ENCODE peak calls at places on chromosomes 1 and 21, in nine cellular contexts. One of them, this sample, is unnamed.

GRCh38 chr1:157110003-157110402 is 10.4 kb upstream of the ETV3L start:
- DNase-seq in amniotic epithelial cell: no peak
- DNase-seq in body of pancreas: no peak
- DNase-seq in activated naive CD8-positive, alpha-beta T cell treated with anti-CD3 and anti-CD28 coated beads for 36 hours: no peak
- DNase-seq in activated T-cell treated with anti-CD3 and anti-CD28 coated beads, Interleukin-2, amount 50 U/mL, for 4 hours: no peak
- DNase-seq in PC-9: no peak
- DNase-seq in fibroblast of lung: no peak
- DNase-seq in DMS153: no peak
- DNase-seq in dorsolateral prefrontal cortex: peak
- DNase-seq in this sample: no peak

GRCh38 chr1:11691302-11691914 is at the start of gene DRAXIN:
- DNase-seq in activated naive CD8-positive, alpha-beta T cell treated with anti-CD3 and anti-CD28 coated beads for 36 hours: peak
- DNase-seq in dorsolateral prefrontal cortex: no peak
- DNase-seq in body of pancreas: no peak
- DNase-seq in fibroblast of lung: peak
- DNase-seq in amniotic epithelial cell: no peak
- DNase-seq in DMS153: no peak
- DNase-seq in activated T-cell treated with anti-CD3 and anti-CD28 coated beads, Interleukin-2, amount 50 U/mL, for 4 hours: no peak
- DNase-seq in PC-9: no peak
- DNase-seq in this sample: no peak

GRCh38 chr1:109617291-109617801 is 2.1 kb downstream of the GNAT2 start:
- DNase-seq in PC-9: peak
- DNase-seq in fibroblast of lung: peak
- DNase-seq in dorsolateral prefrontal cortex: no peak
- DNase-seq in activated naive CD8-positive, alpha-beta T cell treated with anti-CD3 and anti-CD28 coated beads for 36 hours: no peak
- DNase-seq in activated T-cell treated with anti-CD3 and anti-CD28 coated beads, Interleukin-2, amount 50 U/mL, for 4 hours: no peak
- DNase-seq in amniotic epithelial cell: peak
- DNase-seq in body of pancreas: no peak
- DNase-seq in DMS153: no peak
- DNase-seq in this sample: no peak

GRCh38 chr1:47507140-47507539 is 69.3 kb downstream of the FOXD2 start:
- DNase-seq in fibroblast of lung: no peak
- DNase-seq in PC-9: no peak
- DNase-seq in DMS153: no peak
- DNase-seq in activated naive CD8-positive, alpha-beta T cell treated with anti-CD3 and anti-CD28 coated beads for 36 hours: no peak
- DNase-seq in dorsolateral prefrontal cortex: no peak
- DNase-seq in amniotic epithelial cell: no peak
- DNase-seq in activated T-cell treated with anti-CD3 and anti-CD28 coated beads, Interleukin-2, amount 50 U/mL, for 4 hours: no peak
- DNase-seq in body of pancreas: no peak
- DNase-seq in this sample: no peak

GRCh38 chr1:33390550-33390949 is 40.3 kb downstream of the PHC2 start:
- DNase-seq in fibroblast of lung: peak
- DNase-seq in PC-9: no peak
- DNase-seq in activated naive CD8-positive, alpha-beta T cell treated with anti-CD3 and anti-CD28 coated beads for 36 hours: no peak
- DNase-seq in DMS153: no peak
- DNase-seq in dorsolateral prefrontal cortex: no peak
- DNase-seq in activated T-cell treated with anti-CD3 and anti-CD28 coated beads, Interleukin-2, amount 50 U/mL, for 4 hours: no peak
- DNase-seq in amniotic epithelial cell: peak
- DNase-seq in body of pancreas: no peak
- DNase-seq in this sample: no peak

GRCh38 chr1:156226116-156226538 is 13.3 kb downstream of the PMF1 start:
- DNase-seq in body of pancreas: no peak
- DNase-seq in amniotic epithelial cell: no peak
- DNase-seq in fibroblast of lung: no peak
- DNase-seq in activated T-cell treated with anti-CD3 and anti-CD28 coated beads, Interleukin-2, amount 50 U/mL, for 4 hours: no peak
- DNase-seq in DMS153: no peak
- DNase-seq in activated naive CD8-positive, alpha-beta T cell treated with anti-CD3 and anti-CD28 coated beads for 36 hours: peak
- DNase-seq in dorsolateral prefrontal cortex: no peak
- DNase-seq in PC-9: no peak
- DNase-seq in this sample: no peak

GRCh38 chr1:244212792-244213475 is 161.9 kb downstream of the ZBTB18 start:
- DNase-seq in PC-9: no peak
- DNase-seq in activated T-cell treated with anti-CD3 and anti-CD28 coated beads, Interleukin-2, amount 50 U/mL, for 4 hours: no peak
- DNase-seq in body of pancreas: no peak
- DNase-seq in activated naive CD8-positive, alpha-beta T cell treated with anti-CD3 and anti-CD28 coated beads for 36 hours: no peak
- DNase-seq in DMS153: no peak
- DNase-seq in fibroblast of lung: no peak
- DNase-seq in amniotic epithelial cell: no peak
- DNase-seq in dorsolateral prefrontal cortex: no peak
- DNase-seq in this sample: no peak

GRCh38 chr1:40592107-40592773 is 60.8 kb downstream of the ZNF684 start:
- DNase-seq in fibroblast of lung: peak
- DNase-seq in DMS153: peak
- DNase-seq in activated naive CD8-positive, alpha-beta T cell treated with anti-CD3 and anti-CD28 coated beads for 36 hours: no peak
- DNase-seq in activated T-cell treated with anti-CD3 and anti-CD28 coated beads, Interleukin-2, amount 50 U/mL, for 4 hours: no peak
- DNase-seq in amniotic epithelial cell: peak
- DNase-seq in PC-9: peak
- DNase-seq in body of pancreas: no peak
- DNase-seq in dorsolateral prefrontal cortex: no peak
- DNase-seq in this sample: no peak

GRCh38 chr1:171204311-171204710 is 19.2 kb downstream of the FMO2 start:
- DNase-seq in dorsolateral prefrontal cortex: no peak
- DNase-seq in DMS153: no peak
- DNase-seq in body of pancreas: no peak
- DNase-seq in fibroblast of lung: no peak
- DNase-seq in activated T-cell treated with anti-CD3 and anti-CD28 coated beads, Interleukin-2, amount 50 U/mL, for 4 hours: no peak
- DNase-seq in PC-9: no peak
- DNase-seq in amniotic epithelial cell: no peak
- DNase-seq in activated naive CD8-positive, alpha-beta T cell treated with anti-CD3 and anti-CD28 coated beads for 36 hours: no peak
- DNase-seq in this sample: no peak

GRCh38 chr1:182833271-182833670 is 5.9 kb upstream of the DHX9 start:
- DNase-seq in DMS153: no peak
- DNase-seq in fibroblast of lung: peak
- DNase-seq in activated naive CD8-positive, alpha-beta T cell treated with anti-CD3 and anti-CD28 coated beads for 36 hours: no peak
- DNase-seq in body of pancreas: no peak
- DNase-seq in amniotic epithelial cell: peak
- DNase-seq in dorsolateral prefrontal cortex: no peak
- DNase-seq in activated T-cell treated with anti-CD3 and anti-CD28 coated beads, Interleukin-2, amount 50 U/mL, for 4 hours: no peak
- DNase-seq in PC-9: no peak
- DNase-seq in this sample: no peak

GRCh38 chr1:39898648-39899603 is 2.8 kb downstream of the MYCL start:
- DNase-seq in activated naive CD8-positive, alpha-beta T cell treated with anti-CD3 and anti-CD28 coated beads for 36 hours: no peak
- DNase-seq in dorsolateral prefrontal cortex: peak
- DNase-seq in DMS153: peak
- DNase-seq in amniotic epithelial cell: peak
- DNase-seq in body of pancreas: peak
- DNase-seq in fibroblast of lung: peak
- DNase-seq in PC-9: peak
- DNase-seq in activated T-cell treated with anti-CD3 and anti-CD28 coated beads, Interleukin-2, amount 50 U/mL, for 4 hours: no peak
- DNase-seq in this sample: no peak

GRCh38 chr1:220881918-220882891 is 3.0 kb downstream of the HLX start:
- DNase-seq in fibroblast of lung: no peak
- DNase-seq in dorsolateral prefrontal cortex: no peak
- DNase-seq in DMS153: no peak
- DNase-seq in activated naive CD8-positive, alpha-beta T cell treated with anti-CD3 and anti-CD28 coated beads for 36 hours: no peak
- DNase-seq in activated T-cell treated with anti-CD3 and anti-CD28 coated beads, Interleukin-2, amount 50 U/mL, for 4 hours: no peak
- DNase-seq in amniotic epithelial cell: peak
- DNase-seq in PC-9: no peak
- DNase-seq in body of pancreas: no peak
- DNase-seq in this sample: no peak

GRCh38 chr1:153775432-153776311 is 465 bp downstream of the SLC27A3 start:
- DNase-seq in activated T-cell treated with anti-CD3 and anti-CD28 coated beads, Interleukin-2, amount 50 U/mL, for 4 hours: peak
- DNase-seq in amniotic epithelial cell: peak
- DNase-seq in dorsolateral prefrontal cortex: no peak
- DNase-seq in PC-9: peak
- DNase-seq in activated naive CD8-positive, alpha-beta T cell treated with anti-CD3 and anti-CD28 coated beads for 36 hours: peak
- DNase-seq in fibroblast of lung: peak
- DNase-seq in body of pancreas: peak
- DNase-seq in DMS153: peak
- DNase-seq in this sample: peak

GRCh38 chr1:42679364-42679983 is 2.7 kb upstream of the YBX1 start:
- DNase-seq in dorsolateral prefrontal cortex: no peak
- DNase-seq in activated naive CD8-positive, alpha-beta T cell treated with anti-CD3 and anti-CD28 coated beads for 36 hours: no peak
- DNase-seq in PC-9: no peak
- DNase-seq in amniotic epithelial cell: peak
- DNase-seq in body of pancreas: no peak
- DNase-seq in activated T-cell treated with anti-CD3 and anti-CD28 coated beads, Interleukin-2, amount 50 U/mL, for 4 hours: no peak
- DNase-seq in fibroblast of lung: peak
- DNase-seq in DMS153: no peak
- DNase-seq in this sample: no peak

GRCh38 chr1:51506537-51506936 is 12.5 kb downstream of the EPS15 start:
- DNase-seq in DMS153: no peak
- DNase-seq in activated naive CD8-positive, alpha-beta T cell treated with anti-CD3 and anti-CD28 coated beads for 36 hours: peak
- DNase-seq in activated T-cell treated with anti-CD3 and anti-CD28 coated beads, Interleukin-2, amount 50 U/mL, for 4 hours: no peak
- DNase-seq in body of pancreas: no peak
- DNase-seq in PC-9: no peak
- DNase-seq in fibroblast of lung: peak
- DNase-seq in amniotic epithelial cell: peak
- DNase-seq in dorsolateral prefrontal cortex: no peak
- DNase-seq in this sample: no peak

GRCh38 chr1:54995835-54996234 is 2.9 kb upstream of the BSND start:
- DNase-seq in fibroblast of lung: no peak
- DNase-seq in DMS153: no peak
- DNase-seq in dorsolateral prefrontal cortex: no peak
- DNase-seq in amniotic epithelial cell: no peak
- DNase-seq in activated naive CD8-positive, alpha-beta T cell treated with anti-CD3 and anti-CD28 coated beads for 36 hours: peak
- DNase-seq in body of pancreas: no peak
- DNase-seq in activated T-cell treated with anti-CD3 and anti-CD28 coated beads, Interleukin-2, amount 50 U/mL, for 4 hours: no peak
- DNase-seq in PC-9: no peak
- DNase-seq in this sample: peak

GRCh38 chr1:14403961-14404645 is 194.4 kb upstream of the KAZN start:
- DNase-seq in fibroblast of lung: no peak
- DNase-seq in PC-9: no peak
- DNase-seq in dorsolateral prefrontal cortex: no peak
- DNase-seq in activated naive CD8-positive, alpha-beta T cell treated with anti-CD3 and anti-CD28 coated beads for 36 hours: no peak
- DNase-seq in body of pancreas: no peak
- DNase-seq in DMS153: no peak
- DNase-seq in amniotic epithelial cell: no peak
- DNase-seq in activated T-cell treated with anti-CD3 and anti-CD28 coated beads, Interleukin-2, amount 50 U/mL, for 4 hours: no peak
- DNase-seq in this sample: no peak

GRCh38 chr1:192565946-192566345 is 9.6 kb upstream of the RGS1 start:
- DNase-seq in amniotic epithelial cell: peak
- DNase-seq in dorsolateral prefrontal cortex: no peak
- DNase-seq in PC-9: no peak
- DNase-seq in DMS153: no peak
- DNase-seq in body of pancreas: no peak
- DNase-seq in activated T-cell treated with anti-CD3 and anti-CD28 coated beads, Interleukin-2, amount 50 U/mL, for 4 hours: no peak
- DNase-seq in fibroblast of lung: no peak
- DNase-seq in activated naive CD8-positive, alpha-beta T cell treated with anti-CD3 and anti-CD28 coated beads for 36 hours: no peak
- DNase-seq in this sample: no peak

GRCh38 chr1:116179398-116179797 is 68.2 kb downstream of the MAB21L3 start:
- DNase-seq in activated T-cell treated with anti-CD3 and anti-CD28 coated beads, Interleukin-2, amount 50 U/mL, for 4 hours: no peak
- DNase-seq in body of pancreas: no peak
- DNase-seq in dorsolateral prefrontal cortex: no peak
- DNase-seq in DMS153: no peak
- DNase-seq in PC-9: no peak
- DNase-seq in amniotic epithelial cell: no peak
- DNase-seq in fibroblast of lung: no peak
- DNase-seq in activated naive CD8-positive, alpha-beta T cell treated with anti-CD3 and anti-CD28 coated beads for 36 hours: no peak
- DNase-seq in this sample: no peak

GRCh38 chr1:208135354-208135753 is 108.8 kb downstream of the PLXNA2 start:
- DNase-seq in amniotic epithelial cell: peak
- DNase-seq in activated naive CD8-positive, alpha-beta T cell treated with anti-CD3 and anti-CD28 coated beads for 36 hours: no peak
- DNase-seq in PC-9: peak
- DNase-seq in dorsolateral prefrontal cortex: no peak
- DNase-seq in body of pancreas: no peak
- DNase-seq in activated T-cell treated with anti-CD3 and anti-CD28 coated beads, Interleukin-2, amount 50 U/mL, for 4 hours: no peak
- DNase-seq in DMS153: no peak
- DNase-seq in fibroblast of lung: peak
- DNase-seq in this sample: no peak

GRCh38 chr21:21174676-21175075 is 176.5 kb downstream of the NCAM2 start:
- DNase-seq in activated T-cell treated with anti-CD3 and anti-CD28 coated beads, Interleukin-2, amount 50 U/mL, for 4 hours: no peak
- DNase-seq in activated naive CD8-positive, alpha-beta T cell treated with anti-CD3 and anti-CD28 coated beads for 36 hours: no peak
- DNase-seq in amniotic epithelial cell: no peak
- DNase-seq in body of pancreas: no peak
- DNase-seq in fibroblast of lung: no peak
- DNase-seq in DMS153: no peak
- DNase-seq in PC-9: no peak
- DNase-seq in dorsolateral prefrontal cortex: no peak
- DNase-seq in this sample: no peak

GRCh38 chr1:79982218-79982617 is 975.7 kb upstream of the ADGRL4 start:
- DNase-seq in fibroblast of lung: peak
- DNase-seq in amniotic epithelial cell: peak
- DNase-seq in activated naive CD8-positive, alpha-beta T cell treated with anti-CD3 and anti-CD28 coated beads for 36 hours: no peak
- DNase-seq in dorsolateral prefrontal cortex: peak
- DNase-seq in body of pancreas: peak
- DNase-seq in activated T-cell treated with anti-CD3 and anti-CD28 coated beads, Interleukin-2, amount 50 U/mL, for 4 hours: no peak
- DNase-seq in PC-9: no peak
- DNase-seq in DMS153: no peak
- DNase-seq in this sample: no peak

GRCh38 chr1:153353226-153353947 is 4.3 kb upstream of the S100A9 start:
- DNase-seq in PC-9: no peak
- DNase-seq in dorsolateral prefrontal cortex: no peak
- DNase-seq in body of pancreas: no peak
- DNase-seq in activated T-cell treated with anti-CD3 and anti-CD28 coated beads, Interleukin-2, amount 50 U/mL, for 4 hours: no peak
- DNase-seq in activated naive CD8-positive, alpha-beta T cell treated with anti-CD3 and anti-CD28 coated beads for 36 hours: no peak
- DNase-seq in DMS153: no peak
- DNase-seq in amniotic epithelial cell: no peak
- DNase-seq in fibroblast of lung: peak
- DNase-seq in this sample: no peak

GRCh38 chr1:14650951-14651350 is 52.5 kb downstream of the KAZN start:
- DNase-seq in amniotic epithelial cell: no peak
- DNase-seq in PC-9: no peak
- DNase-seq in DMS153: no peak
- DNase-seq in dorsolateral prefrontal cortex: no peak
- DNase-seq in activated naive CD8-positive, alpha-beta T cell treated with anti-CD3 and anti-CD28 coated beads for 36 hours: no peak
- DNase-seq in activated T-cell treated with anti-CD3 and anti-CD28 coated beads, Interleukin-2, amount 50 U/mL, for 4 hours: no peak
- DNase-seq in body of pancreas: no peak
- DNase-seq in fibroblast of lung: no peak
- DNase-seq in this sample: no peak

GRCh38 chr1:200182701-200183100 is 155.2 kb downstream of the NR5A2 start:
- DNase-seq in body of pancreas: no peak
- DNase-seq in PC-9: no peak
- DNase-seq in fibroblast of lung: no peak
- DNase-seq in amniotic epithelial cell: no peak
- DNase-seq in dorsolateral prefrontal cortex: no peak
- DNase-seq in activated naive CD8-positive, alpha-beta T cell treated with anti-CD3 and anti-CD28 coated beads for 36 hours: no peak
- DNase-seq in activated T-cell treated with anti-CD3 and anti-CD28 coated beads, Interleukin-2, amount 50 U/mL, for 4 hours: no peak
- DNase-seq in DMS153: no peak
- DNase-seq in this sample: no peak

GRCh38 chr1:162538815-162539431 is 22.6 kb upstream of the UAP1 start:
- DNase-seq in body of pancreas: no peak
- DNase-seq in fibroblast of lung: peak
- DNase-seq in activated naive CD8-positive, alpha-beta T cell treated with anti-CD3 and anti-CD28 coated beads for 36 hours: no peak
- DNase-seq in DMS153: no peak
- DNase-seq in amniotic epithelial cell: peak
- DNase-seq in activated T-cell treated with anti-CD3 and anti-CD28 coated beads, Interleukin-2, amount 50 U/mL, for 4 hours: no peak
- DNase-seq in PC-9: peak
- DNase-seq in dorsolateral prefrontal cortex: no peak
- DNase-seq in this sample: no peak